ENCODE peak calls at places on chromosomes 4 and X, in four cellular contexts. C is trophoblast cell, E is keratinocyte, N is PC-3. K is an unnamed sample.

GRCh38 chr4:26819478-26819877 is 41.2 kb upstream of the STIM2 start:
- DNase-seq in C (no peak), E (no peak), N (no peak), K (no peak)

GRCh38 chr4:186737427-186737826 is 13.8 kb upstream of the FAT1 start:
- DNase-seq in C (peak), E (no peak), N (no peak), K (no peak)

GRCh38 chrX:47327902-47328301 is 42.5 kb upstream of the ZNF157 start:
- DNase-seq in C (no peak), E (no peak), N (no peak), K (no peak)

GRCh38 chr4:46836584-46836983 is 72.5 kb downstream of the COX7B2 start:
- DNase-seq in C (no peak), E (no peak), N (no peak), K (no peak)

GRCh38 chr4:38387348-38387747 is 276.7 kb upstream of the KLF3 start:
- DNase-seq in C (no peak), E (no peak), N (no peak), K (no peak)

GRCh38 chr4:112516076-112516385 is at the start of gene NEUROG2:
- DNase-seq in C (no peak), E (no peak), N (no peak), K (no peak)

GRCh38 chr4:18798123-18798522 is 776.6 kb upstream of the LCORL start:
- DNase-seq in C (no peak), E (no peak), N (no peak), K (no peak)

GRCh38 chr4:12881945-12882589 is 602.1 kb downstream of the RAB28 start:
- DNase-seq in C (no peak), E (no peak), N (no peak), K (no peak)

GRCh38 chrX:64885850-64886249 is 90.4 kb downstream of the ZC4H2 start:
- DNase-seq in C (peak), E (no peak), N (peak), K (peak)

GRCh38 chrX:153646620-153647373 is at the start of gene DUSP9:
- DNase-seq in C (peak), E (no peak), N (peak), K (no peak)

GRCh38 chr4:168945291-168945690 is 64.8 kb downstream of the CBR4 start:
- DNase-seq in C (no peak), E (no peak), N (no peak), K (no peak)

GRCh38 chrX:120790118-120790517 is 85.5 kb downstream of the CT47B1 start:
- DNase-seq in C (peak), E (no peak), N (peak), K (peak)

GRCh38 chr4:2303121-2303685 is 41.3 kb upstream of the MXD4 start:
- DNase-seq in C (no peak), E (no peak), N (no peak), K (no peak)

GRCh38 chr4:102501176-102501634 is at the start of gene NFKB1:
- DNase-seq in C (peak), E (no peak), N (peak), K (peak)

GRCh38 chr4:121256346-121256745 is 92.2 kb upstream of the TNIP3 start:
- DNase-seq in C (no peak), E (no peak), N (peak), K (peak)

GRCh38 chr4:141142423-141142822 is 9.2 kb upstream of the RNF150 start:
- DNase-seq in C (no peak), E (no peak), N (peak), K (peak)

GRCh38 chrX:727738-728621 is 97.4 kb downstream of the SHOX start:
- DNase-seq in C (no peak), E (no peak), N (peak), K (no peak)

GRCh38 chr4:92254767-92255442 is 48.9 kb upstream of the GRID2 start:
- DNase-seq in C (no peak), E (no peak), N (no peak), K (no peak)

GRCh38 chr4:92253986-92254671 is 49.6 kb upstream of the GRID2 start:
- DNase-seq in C (no peak), E (no peak), N (no peak), K (no peak)

GRCh38 chr4:92253550-92253949 is 50.2 kb upstream of the GRID2 start:
- DNase-seq in C (no peak), E (no peak), N (no peak), K (no peak)

GRCh38 chr4:92257931-92258857 is 45.6 kb upstream of the GRID2 start:
- DNase-seq in C (no peak), E (no peak), N (no peak), K (no peak)

DNA sequence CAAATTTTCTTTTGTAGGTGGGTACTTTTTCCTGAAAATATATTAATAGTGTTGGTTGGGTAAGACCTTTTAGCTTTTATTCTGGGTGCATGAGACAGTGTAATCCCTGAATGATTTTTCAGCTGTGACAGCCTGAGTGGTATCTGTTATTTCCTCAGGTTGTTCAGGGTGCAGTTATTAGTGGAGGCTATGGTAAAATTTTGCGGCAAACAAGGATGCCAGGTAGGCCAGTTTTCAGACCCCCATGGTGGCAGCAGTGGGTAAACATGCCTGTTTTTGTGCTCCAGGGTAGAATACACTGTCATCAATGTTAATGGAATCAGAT is 47.9 kb upstream of the GRID2 start:
- DNase-seq in C (no peak), E (no peak), N (no peak), K (no peak)
- H3K4me2 ChIP-seq in C (no peak), E (no peak), N (no peak), K (no peak)

DNA sequence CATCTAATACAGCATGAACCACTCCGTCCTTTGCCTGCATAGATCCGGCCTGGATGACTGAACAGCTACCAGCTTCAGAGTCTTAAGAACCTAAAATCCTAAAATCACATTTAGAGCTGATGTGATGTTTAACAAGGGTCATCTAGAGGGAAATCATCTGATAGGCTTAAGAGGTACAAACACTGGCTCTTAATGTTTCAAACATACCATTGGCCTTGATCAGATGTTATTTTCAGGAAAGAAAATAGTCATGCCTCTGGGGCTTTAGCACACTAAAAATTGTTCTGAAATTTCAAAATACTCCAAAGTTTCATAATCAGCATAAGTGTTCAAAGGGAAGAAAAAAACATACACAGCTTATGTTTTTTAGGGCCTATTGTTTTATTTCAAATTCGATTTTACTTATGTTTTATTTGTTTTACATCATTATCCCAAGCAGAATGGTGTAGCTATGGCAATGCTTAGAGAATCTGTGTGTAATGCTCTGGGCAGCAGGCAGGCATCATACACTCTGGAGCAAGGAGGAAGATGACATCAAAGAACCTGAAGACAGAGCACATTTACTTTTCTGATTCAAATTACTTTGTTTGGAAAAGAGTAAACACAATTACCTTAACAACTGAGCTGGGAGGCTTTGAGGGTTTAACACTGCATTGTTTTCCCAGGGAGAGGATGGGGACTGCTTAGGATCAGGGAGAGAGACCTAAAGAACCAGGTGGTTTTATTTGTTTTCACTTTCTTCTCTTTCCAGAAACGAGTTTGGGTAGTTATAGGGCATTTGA is 25.4 kb upstream of the LEF1 start:
- DNase-seq in C (peak), E (no peak), N (no peak), K (no peak)
- H3K4me2 ChIP-seq in C (no peak), E (no peak), N (no peak), K (no peak)

GRCh38 chr4:173168396-173169177 is at the start of gene GALNT7:
- DNase-seq in C (peak), E (no peak), N (peak), K (peak)
- H3K4me2 ChIP-seq in C (peak), E (peak), N (peak), K (peak)

DNA sequence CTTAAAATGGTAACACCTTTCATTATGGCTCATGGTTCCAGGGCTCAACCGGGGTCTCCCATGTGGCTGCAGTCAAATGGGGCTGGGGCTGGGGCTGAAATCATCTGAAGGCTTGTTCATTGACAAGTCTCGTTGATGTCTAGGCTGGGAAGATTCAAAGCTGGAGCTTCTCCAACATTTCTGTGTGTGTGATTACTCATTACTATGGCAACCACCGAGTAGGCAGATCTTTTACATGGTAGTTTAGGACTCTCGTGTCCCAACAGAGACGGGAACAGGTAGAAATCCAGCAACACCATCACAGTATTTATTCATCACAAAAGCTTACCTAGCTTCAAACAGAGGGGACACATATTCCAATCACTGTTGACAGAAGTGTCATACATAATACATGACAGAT is 7.8 kb downstream of the YTHDC1 start:
- DNase-seq in C (peak), E (peak), N (peak), K (no peak)
- H3K4me2 ChIP-seq in C (no peak), E (peak), N (no peak), K (no peak)

DNA sequence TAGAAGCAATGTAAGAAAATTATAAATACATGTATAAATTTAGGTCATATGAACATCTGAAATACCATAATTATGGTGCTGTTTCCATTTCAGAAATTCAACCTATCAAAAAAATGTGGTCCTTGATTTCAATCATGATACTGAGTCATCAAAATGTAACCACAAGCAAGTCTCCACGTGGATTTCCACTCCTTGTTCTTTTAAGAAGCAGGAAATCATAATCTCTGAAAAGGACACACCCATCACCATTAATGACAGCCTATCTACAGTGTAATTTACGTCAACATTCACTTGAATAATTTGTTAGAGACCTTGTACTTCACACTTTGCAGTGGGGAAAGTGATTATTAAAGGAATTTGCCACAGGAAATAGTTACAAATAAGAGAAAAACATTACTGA is 17.7 kb upstream of the SLC7A11 start:
- DNase-seq in C (peak), E (peak), N (peak), K (peak)
- H3K4me2 ChIP-seq in C (no peak), E (peak), N (no peak), K (no peak)

GRCh38 chr4:40445671-40446070 is 110.5 kb downstream of the CHRNA9 start:
- DNase-seq in C (no peak), E (no peak), N (no peak), K (no peak)

GRCh38 chr4:40439519-40439918 is 104.4 kb downstream of the CHRNA9 start:
- DNase-seq in C (no peak), E (no peak), N (no peak), K (no peak)

GRCh38 chr4:40437741-40438383 is 102.7 kb downstream of the CHRNA9 start:
- DNase-seq in C (no peak), E (no peak), N (no peak), K (no peak)

GRCh38 chr4:40438384-40439026 is 103.4 kb downstream of the CHRNA9 start:
- DNase-seq in C (no peak), E (no peak), N (no peak), K (no peak)

DNA sequence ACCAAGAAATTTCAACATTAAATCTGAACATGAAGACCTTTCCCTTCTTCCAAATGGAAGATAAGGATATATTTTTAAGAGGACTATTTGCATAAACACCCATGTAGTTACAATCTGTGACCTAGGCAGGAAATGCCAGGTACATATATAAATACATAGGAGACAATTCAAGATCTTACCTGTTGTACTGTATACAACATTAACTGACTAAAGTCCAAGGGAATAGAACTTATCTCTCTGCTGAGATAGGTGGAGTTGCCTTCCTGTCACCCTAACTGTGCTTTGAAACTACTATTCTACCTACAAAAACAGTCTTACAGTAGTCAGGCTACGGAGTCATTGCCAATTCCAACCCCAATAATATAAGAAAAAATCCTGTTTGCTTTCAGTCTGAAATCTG is 106.3 kb downstream of the CHRNA9 start:
- DNase-seq in C (no peak), E (no peak), N (no peak), K (no peak)
- H3K4me2 ChIP-seq in C (no peak), E (no peak), N (no peak), K (no peak)

DNA sequence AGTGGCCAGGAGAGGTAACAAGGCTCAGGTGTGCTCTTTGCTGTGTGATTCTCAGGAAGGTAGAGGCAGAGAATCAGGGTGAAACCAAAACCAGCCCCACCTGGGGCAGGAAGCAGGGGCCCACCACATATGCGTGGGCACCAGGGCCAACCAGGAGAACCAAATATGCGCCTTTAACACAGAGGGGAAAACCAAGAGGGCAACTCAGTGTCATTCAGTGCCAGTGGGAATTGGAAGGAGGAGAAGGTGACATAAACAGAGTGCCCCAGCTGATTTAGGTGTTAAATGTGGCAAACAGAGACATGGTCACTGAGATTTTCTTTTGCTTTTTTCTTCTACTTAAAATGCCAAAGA is 106.8 kb upstream of the MAMLD1 start:
- DNase-seq in C (no peak), E (no peak), N (no peak), K (no peak)
- H3K4me2 ChIP-seq in C (no peak), E (no peak), N (no peak), K (no peak)

GRCh38 chrX:104045642-104046041 is 5.9 kb downstream of the H2BW2 start:
- DNase-seq in C (no peak), E (no peak), N (no peak), K (no peak)
- H3K4me2 ChIP-seq in C (no peak), E (no peak), N (no peak), K (no peak)